ENCODE peak calls at places on chromosomes 11 and 22, in seven cellular contexts. H, A, M, U, V, C and Q are unnamed samples.

GRCh38 chr22:20021196-20022181 is 579 bp downstream of the TANGO2 start:
- DNase-seq in H (peak; percentile 26), A (peak; percentile 20), M (no peak), U (no peak), V (peak; percentile 92), C (peak; percentile 8), Q (no peak)

GRCh38 chr11:118078972-118079411 is 2.1 kb downstream of the TMPRSS4 start:
- DNase-seq in H (no peak), A (no peak), M (no peak), U (no peak), V (no peak), C (no peak), Q (no peak)

GRCh38 chr11:123195182-123196059 is at the start of gene CLMP:
- DNase-seq in H (peak; percentile 14), A (peak; percentile 69), M (no peak), U (no peak), V (peak; percentile 19), C (peak; percentile 47), Q (no peak)

GRCh38 chr11:35099278-35100018 is 39.5 kb upstream of the CD44 start:
- DNase-seq in H (no peak), A (peak; percentile 75), M (no peak), U (no peak), V (no peak), C (no peak), Q (no peak)

GRCh38 chr11:96412761-96413381 is 23.1 kb downstream of the JRKL start:
- DNase-seq in H (no peak), A (no peak), M (no peak), U (no peak), V (no peak), C (no peak), Q (no peak)

GRCh38 chr11:1302041-1302460 is 7.4 kb downstream of the TOLLIP start:
- DNase-seq in H (no peak), A (no peak), M (no peak), U (no peak), V (no peak), C (no peak), Q (no peak)

GRCh38 chr22:19889951-19890350 is 35.3 kb upstream of the GNB1L start:
- DNase-seq in H (peak; percentile 72), A (no peak), M (no peak), U (no peak), V (no peak), C (no peak), Q (no peak)

GRCh38 chr22:24319451-24319850 is 48.8 kb downstream of the SPECC1L start:
- DNase-seq in H (no peak), A (peak; percentile 52), M (no peak), U (no peak), V (no peak), C (no peak), Q (no peak)

GRCh38 chr11:32043737-32044515 is 46.9 kb upstream of the RCN1 start:
- DNase-seq in H (no peak), A (no peak), M (no peak), U (no peak), V (no peak), C (no peak), Q (no peak)

GRCh38 chr11:66561178-66561974 is 7.0 kb downstream of the CTSF start:
- DNase-seq in H (no peak), A (no peak), M (no peak), U (no peak), V (no peak), C (no peak), Q (no peak)